ENCODE peak calls at places on chromosomes 16 and 17, in five cellular contexts. P is posterior vena cava, Y is dermis microvascular lymphatic vessel endothelial cell, N is nucleus accumbens, A is RPMI7951. K is an unnamed sample.

GRCh38 chr17:17947966-17948365 is 24.2 kb downstream of the TOM1L2 start:
- DNase-seq in N (no peak), A (no peak), P (no peak), Y (no peak), K (no peak)

GRCh38 chr16:7319514-7319913 is 13.1 kb upstream of the RBFOX1 start:
- DNase-seq in Y (no peak), A (no peak), N (no peak), P (no peak), K (no peak)

GRCh38 chr16:88606146-88606757 is 32.1 kb upstream of the IL17C start:
- DNase-seq in A (no peak), P (no peak), Y (no peak), N (no peak), K (no peak)

GRCh38 chr17:56291226-56291805 is 138.0 kb downstream of the ANKFN1 start:
- DNase-seq in P (no peak), Y (no peak), A (no peak), N (no peak), K (no peak)

GRCh38 chr17:83103200-83103937 is 24.0 kb downstream of the METRNL start:
- DNase-seq in A (no peak), N (no peak), Y (no peak), P (no peak), K (no peak)

GRCh38 chr17:57984226-57984890 is 3.7 kb downstream of the VEZF1 start:
- DNase-seq in A (no peak), N (no peak), P (no peak), Y (no peak), K (no peak)

GRCh38 chr16:74699666-74700065 is 996 bp downstream of the MLKL start:
- DNase-seq in P (no peak), N (no peak), A (no peak), Y (no peak), K (no peak)

GRCh38 chr17:79845601-79845949 is 6.3 kb upstream of the CBX4 start:
- DNase-seq in N (no peak), A (peak; percentile 67), Y (no peak), P (no peak), K (no peak)

GRCh38 chr16:600781-601180 is 10.9 kb downstream of the RAB40C start:
- DNase-seq in N (no peak), A (no peak), P (no peak), Y (no peak), K (no peak)

GRCh38 chr16:56608876-56609462 is 585 bp downstream of the MT2A start:
- DNase-seq in P (peak; percentile 82), N (no peak), Y (no peak), A (peak; percentile 52), K (no peak)

GRCh38 chr17:37188157-37188556 is 187.6 kb upstream of the C17orf78 start:
- DNase-seq in A (no peak), N (no peak), P (no peak), Y (no peak), K (no peak)

GRCh38 chr17:31967643-31968042 is 30.8 kb downstream of the SUZ12 start:
- DNase-seq in Y (no peak), N (no peak), P (no peak), A (no peak), K (no peak)

GRCh38 chr17:62572488-62573469 is 54.7 kb upstream of the MRC2 start:
- DNase-seq in P (no peak), Y (peak; percentile 66), N (no peak), A (peak; percentile 26), K (no peak)

GRCh38 chr16:12538667-12539081 is 265.0 kb downstream of the CPPED1 start:
- DNase-seq in N (no peak), Y (no peak), A (no peak), P (no peak), K (no peak)

GRCh38 chr16:19382887-19383816 is 34.5 kb upstream of the TMC5 start:
- DNase-seq in N (no peak), P (no peak), Y (no peak), A (no peak), K (no peak)

GRCh38 chr17:9890124-9890523 is 14.9 kb downstream of the RCVRN start:
- DNase-seq in N (no peak), Y (no peak), P (no peak), A (no peak), K (no peak)

GRCh38 chr17:40478486-40478885 is 22.9 kb downstream of the TNS4 start:
- DNase-seq in N (no peak), P (no peak), Y (no peak), A (no peak), K (no peak)

GRCh38 chr16:79597277-79597676 is 3.3 kb downstream of the MAF start:
- DNase-seq in N (no peak), P (no peak), Y (no peak), A (no peak), K (no peak)

GRCh38 chr16:48542020-48542473 is 67.9 kb downstream of the N4BP1 start:
- DNase-seq in N (peak; percentile 38), A (peak; percentile 57), P (peak; percentile 89), Y (peak; percentile 43), K (no peak)

GRCh38 chr17:64694207-64694606 is 32.1 kb upstream of the SMURF2 start:
- DNase-seq in N (no peak), Y (peak; percentile 88), A (peak; percentile 95), P (peak; percentile 77), K (no peak)

GRCh38 chr16:426115-426905 is 861 bp downstream of the RAB11FIP3 start:
- DNase-seq in P (no peak), A (no peak), N (no peak), Y (no peak), K (no peak)

GRCh38 chr17:72342582-72343527 is 222.0 kb downstream of the SOX9 start:
- DNase-seq in A (no peak), Y (no peak), N (peak; percentile 73), P (no peak), K (no peak)

GRCh38 chr16:87052506-87052905 is 264.7 kb downstream of the C16orf95 start:
- DNase-seq in A (peak; percentile 80), P (peak; percentile 69), Y (no peak), N (no peak), K (no peak)

GRCh38 chr17:73646409-73647305 is 2.4 kb upstream of the SDK2 start:
- DNase-seq in N (no peak), P (no peak), Y (no peak), A (peak; percentile 18), K (no peak)

GRCh38 chr17:43366809-43367587 is 31.8 kb upstream of the ARL4D start:
- DNase-seq in Y (no peak), N (no peak), P (no peak), A (no peak), K (no peak)

GRCh38 chr16:89288577-89288844 is 71.0 kb downstream of the ZNF778 start:
- DNase-seq in Y (no peak), A (no peak), N (no peak), P (no peak), K (no peak)

GRCh38 chr16:79923431-79923830 is 322.9 kb upstream of the MAF start:
- DNase-seq in N (no peak), Y (no peak), A (no peak), P (no peak), K (no peak)

K was measured in chondrocyte.